ENCODE peak calls at places on chromosomes 2 and 18, in six cellular contexts. Q is K562, N is body of pancreas, B is upper lobe of left lung, J is right lobe of liver, P is IMR-90. O is an unnamed sample.

GRCh38 chr2:23489471-23490400 is 104.8 kb downstream of the KLHL29 start:
- ATAC-seq in Q (no peak), N (no peak), B (no peak), J (no peak), P (no peak), O (no peak)

GRCh38 chr2:52931660-52932059 is 835.9 kb upstream of the CHAC2 start:
- ATAC-seq in Q (no peak), N (no peak), B (no peak), J (no peak), P (no peak), O (no peak)

GRCh38 chr2:43368483-43369385 is 142.3 kb upstream of the ZFP36L2 start:
- ATAC-seq in Q (no peak), N (no peak), B (peak), J (no peak), P (no peak), O (peak)

GRCh38 chr2:97769308-97769707 is 55.9 kb downstream of the ZAP70 start:
- ATAC-seq in Q (no peak), N (no peak), B (no peak), J (no peak), P (no peak), O (no peak)

GRCh38 chr2:129857200-129857599 is 122.3 kb upstream of the RAB6C start:
- ATAC-seq in Q (no peak), N (peak), B (no peak), J (no peak), P (no peak), O (no peak)

GRCh38 chr18:61546598-61546997 is 213.4 kb downstream of the CDH20 start:
- ATAC-seq in Q (no peak), N (no peak), B (no peak), J (no peak), P (peak), O (no peak)

GRCh38 chr2:96089356-96090180 is 26.8 kb downstream of the ADRA2B start:
- ATAC-seq in Q (peak), N (no peak), B (no peak), J (no peak), P (no peak), O (no peak)

GRCh38 chr2:239025081-239025801 is 177.4 kb downstream of the TWIST2 start:
- ATAC-seq in Q (no peak), N (no peak), B (peak), J (no peak), P (peak), O (no peak)

GRCh38 chr2:46351388-46352141 is 54.4 kb downstream of the EPAS1 start:
- ATAC-seq in Q (no peak), N (peak), B (peak), J (peak), P (no peak), O (peak)

GRCh38 chr2:10620481-10620880 is 69.3 kb downstream of the NOL10 start:
- ATAC-seq in Q (no peak), N (no peak), B (no peak), J (no peak), P (peak), O (no peak)

GRCh38 chr2:29238497-29238896 is 123.3 kb downstream of the CLIP4 start:
- ATAC-seq in Q (peak), N (peak), B (no peak), J (peak), P (peak), O (no peak)

GRCh38 chr2:88123164-88123974 is 4.5 kb downstream of the FABP1 start:
- ATAC-seq in Q (no peak), N (no peak), B (no peak), J (no peak), P (no peak), O (no peak)

GRCh38 chr2:9844036-9844483 is 786 bp downstream of the TAF1B start:
- ATAC-seq in Q (peak), N (no peak), B (no peak), J (no peak), P (peak), O (no peak)

GRCh38 chr18:60623331-60623730 is 250.8 kb upstream of the MC4R start:
- ATAC-seq in Q (no peak), N (no peak), B (no peak), J (no peak), P (no peak), O (no peak)

GRCh38 chr2:227759411-227760113 is 13.9 kb downstream of the SCYGR8 start:
- ATAC-seq in Q (no peak), N (peak), B (no peak), J (no peak), P (no peak), O (no peak)

GRCh38 chr2:200787351-200788128 is 24.2 kb upstream of the BZW1 start:
- ATAC-seq in Q (peak), N (no peak), B (peak), J (no peak), P (peak), O (no peak)

GRCh38 chr2:69779258-69779989 is 37.5 kb downstream of the ANXA4 start:
- ATAC-seq in Q (peak), N (no peak), B (peak), J (no peak), P (peak), O (no peak)

GRCh38 chr2:69784228-69784627 is 42.3 kb downstream of the ANXA4 start:
- ATAC-seq in Q (no peak), N (peak), B (no peak), J (peak), P (no peak), O (no peak)

GRCh38 chr2:69785358-69785757 is 43.4 kb downstream of the ANXA4 start:
- ATAC-seq in Q (no peak), N (no peak), B (no peak), J (no peak), P (no peak), O (no peak)

GRCh38 chr2:69780907-69781306 is 39.0 kb downstream of the ANXA4 start:
- ATAC-seq in Q (no peak), N (peak), B (no peak), J (peak), P (no peak), O (no peak)

DNA sequence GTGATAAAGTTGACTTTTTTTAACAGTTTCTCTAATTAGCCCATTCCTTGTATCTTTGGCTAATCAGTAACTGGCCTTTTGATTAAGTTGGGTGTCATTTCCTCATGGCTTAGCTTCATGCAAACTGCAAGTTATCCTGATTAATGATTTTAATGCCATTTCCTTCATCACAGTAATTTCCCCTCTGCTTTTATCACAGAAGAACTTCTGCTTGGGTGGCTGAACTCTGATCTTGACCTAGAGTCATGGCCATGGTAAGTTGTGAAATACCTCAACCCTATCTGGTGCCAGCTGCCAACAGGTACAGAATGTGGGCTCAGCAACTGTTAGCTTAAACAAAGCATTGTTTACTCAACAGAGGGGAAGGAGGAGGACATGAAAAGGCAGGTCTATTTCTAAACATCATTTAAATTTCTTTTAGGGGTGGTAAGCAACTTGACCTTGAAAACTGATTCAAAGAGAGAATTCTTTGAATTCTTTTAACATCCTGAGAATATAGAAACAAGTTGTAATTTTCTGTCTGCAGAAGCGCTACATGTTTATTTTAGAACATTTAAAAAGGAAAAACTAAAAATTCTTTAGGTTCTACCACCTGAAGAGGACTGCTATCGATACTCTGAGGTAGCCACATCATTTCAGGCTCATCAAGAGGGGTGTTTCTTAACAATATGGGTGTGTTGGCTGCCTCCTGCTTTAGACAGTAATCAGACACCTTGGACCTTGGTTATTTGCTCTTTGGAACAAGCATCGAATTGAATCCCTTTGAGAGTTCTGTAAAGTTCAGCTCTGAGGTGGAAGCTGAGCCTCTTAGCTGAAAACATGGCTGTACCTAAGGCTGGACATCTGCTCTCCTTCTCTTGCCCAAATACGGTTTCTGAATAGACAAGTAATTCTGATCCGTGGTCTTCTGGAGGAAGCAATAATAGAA is 39.7 kb downstream of the ANXA4 start:
- ATAC-seq in Q (no peak), N (peak), B (peak), J (peak), P (no peak), O (peak)
- TF ChIP-seq POLR2A in Q (no peak), N (no peak), B (no peak), J (no peak), P (no peak), O (no peak)

DNA sequence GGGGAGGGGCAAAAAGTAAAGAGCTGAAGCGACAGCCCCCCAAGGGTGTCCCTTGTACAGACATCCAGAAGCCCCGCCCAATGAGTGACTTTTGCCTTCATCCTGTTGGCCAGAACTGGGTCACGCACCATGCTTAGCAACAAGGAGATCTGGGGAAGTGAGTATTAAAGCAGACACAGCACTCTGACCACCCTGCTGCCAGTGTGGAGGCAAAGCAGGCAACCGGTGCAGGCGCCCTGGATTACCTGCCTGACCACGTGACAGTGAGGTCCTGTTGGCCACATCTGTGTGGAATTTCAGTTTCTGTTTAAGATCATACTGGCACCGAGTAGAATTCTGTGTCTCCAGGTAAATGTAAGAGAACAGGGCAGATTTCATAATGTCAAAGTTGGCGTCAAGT is 21.6 kb upstream of the BIN1 start:
- ATAC-seq in Q (no peak), N (peak), B (peak), J (peak), P (no peak), O (no peak)
- TF ChIP-seq POLR2A in Q (no peak), N (peak), B (no peak), J (no peak), P (no peak), O (no peak)

GRCh38 chr18:46171331-46171730 is 67.1 kb downstream of the HAUS1 start:
- ATAC-seq in Q (no peak), N (no peak), B (no peak), J (no peak), P (no peak), O (no peak)

GRCh38 chr18:46179306-46179705 is 75.1 kb downstream of the HAUS1 start:
- ATAC-seq in Q (no peak), N (no peak), B (no peak), J (no peak), P (no peak), O (no peak)

GRCh38 chr18:46169464-46169941 is 65.3 kb downstream of the HAUS1 start:
- ATAC-seq in Q (peak), N (no peak), B (no peak), J (no peak), P (peak), O (no peak)

GRCh38 chr18:46174317-46175039 is 70.3 kb downstream of the HAUS1 start:
- ATAC-seq in Q (peak), N (no peak), B (peak), J (peak), P (peak), O (peak)

DNA sequence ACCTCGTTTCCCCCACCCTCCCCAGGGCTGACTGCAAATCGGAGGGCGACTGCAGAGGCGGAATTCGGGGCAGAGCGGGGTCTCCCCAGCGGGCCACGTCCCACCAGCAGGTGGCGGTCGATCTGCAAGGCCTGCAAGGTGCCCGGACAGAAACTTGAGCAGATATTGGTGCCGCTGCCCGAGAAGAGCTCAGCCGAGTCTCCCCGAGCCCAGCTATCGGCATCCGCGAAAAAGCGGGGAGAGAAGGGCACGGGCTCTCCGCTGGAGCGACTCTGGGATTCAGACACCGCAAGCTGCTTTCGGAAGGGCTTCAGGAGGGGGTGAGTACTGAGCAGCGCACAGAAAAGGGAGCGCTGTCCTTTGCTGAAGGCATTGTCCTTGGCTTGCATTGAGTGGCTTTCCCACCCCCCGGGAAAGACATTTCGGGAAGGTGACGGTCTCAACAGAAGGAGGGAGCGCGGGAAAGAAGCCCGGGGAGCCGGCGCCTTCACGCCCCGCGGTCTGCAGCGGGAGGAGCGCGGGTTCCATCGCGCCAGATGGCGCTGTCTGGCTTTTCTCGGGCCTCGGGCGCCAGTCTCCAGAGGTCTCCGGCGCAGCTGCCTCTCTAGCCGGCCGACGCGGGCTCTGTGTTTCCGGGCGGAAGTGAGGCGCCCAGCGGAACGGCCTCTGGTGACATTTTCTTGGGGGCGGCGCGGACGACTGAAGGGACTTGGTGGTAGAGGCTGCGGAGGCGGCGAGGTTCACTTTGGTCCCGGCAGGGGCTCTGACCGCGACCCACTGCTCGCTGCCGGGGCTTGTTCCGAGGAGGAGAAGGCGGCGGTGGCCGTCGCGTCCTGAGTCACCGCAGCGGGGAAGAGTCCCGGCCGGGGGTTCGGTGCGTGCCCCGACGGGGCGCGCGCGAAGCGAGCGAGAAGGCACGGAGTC is 69.5 kb downstream of the HAUS1 start:
- ATAC-seq in Q (peak), N (peak), B (peak), J (peak), P (peak), O (peak)
- TF ChIP-seq POLR2A in Q (peak), N (peak), B (peak), J (peak), P (peak), O (peak)

DNA sequence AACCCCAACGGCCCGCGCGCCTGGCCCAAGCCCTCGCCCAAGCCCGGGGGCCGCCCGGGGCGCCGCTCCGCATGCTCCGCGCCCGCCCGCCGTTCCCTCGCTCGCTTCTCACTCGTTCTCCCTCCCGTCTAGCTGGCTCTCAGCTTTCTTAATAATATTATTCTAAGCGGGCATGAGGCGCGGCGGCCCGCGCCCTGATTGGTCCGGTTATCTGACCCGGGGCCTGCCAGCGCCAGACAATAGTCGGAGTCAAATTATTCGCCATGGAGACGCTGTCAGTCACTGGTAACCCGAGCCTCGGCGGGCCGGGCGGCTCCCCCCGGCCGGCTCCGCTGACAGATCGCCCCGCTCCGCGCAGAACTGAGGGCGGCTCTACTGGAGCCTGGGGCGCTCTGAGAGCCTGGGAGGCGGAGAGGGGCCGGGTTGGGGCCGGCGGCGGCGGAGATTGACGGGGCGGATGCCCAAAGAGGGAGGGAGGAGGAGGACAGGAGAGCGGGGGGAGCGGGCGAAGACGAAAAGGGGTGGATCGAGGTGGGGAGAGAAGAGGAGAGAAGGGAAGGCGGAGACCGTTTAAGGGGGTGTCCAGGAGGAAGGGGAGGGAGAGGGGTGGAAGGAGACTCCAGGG is at the start of gene SIX2:
- ATAC-seq in Q (peak), N (peak), B (peak), J (peak), P (peak), O (peak)
- TF ChIP-seq POLR2A in Q (no peak), N (peak), B (no peak), J (no peak), P (no peak), O (no peak)

GRCh38 chr2:178865999-178866398 is 58.8 kb upstream of the TTN start:
- ATAC-seq in Q (no peak), N (no peak), B (no peak), J (no peak), P (no peak), O (no peak)

GRCh38 chr2:178865537-178865936 is 58.3 kb upstream of the TTN start:
- ATAC-seq in Q (peak), N (peak), B (no peak), J (no peak), P (no peak), O (no peak)

GRCh38 chr2:178865121-178865520 is 57.9 kb upstream of the TTN start:
- ATAC-seq in Q (no peak), N (peak), B (no peak), J (no peak), P (no peak), O (no peak)

GRCh38 chr2:178863130-178863855 is 56.1 kb upstream of the TTN start:
- ATAC-seq in Q (no peak), N (peak), B (peak), J (peak), P (no peak), O (no peak)

GRCh38 chr2:178863856-178864620 is 56.8 kb upstream of the TTN start:
- ATAC-seq in Q (no peak), N (peak), B (peak), J (peak), P (no peak), O (peak)
- TF ChIP-seq POLR2A in Q (no peak), N (no peak), B (no peak), J (no peak), P (no peak), O (no peak)

O was measured in gastroesophageal sphincter.